ENCODE peak calls at places on chromosomes 1 and 21, in five cellular contexts. D, H, Y, E and N are unnamed samples.
A peak's percentile ranks its signal among the peaks of the same experiment; 100 is the strongest.

GRCh38 chr1:199551967-199552565 is 475.4 kb upstream of the NR5A2 start:
- DNase-seq in D (no peak), Y (no peak), H (no peak), E (peak; percentile 84), N (no peak)

GRCh38 chr1:34684246-34684645 is 70.6 kb upstream of the GJB5 start:
- DNase-seq in Y (no peak), E (no peak), D (no peak), H (no peak), N (no peak)

GRCh38 chr1:46512792-46513190 is 23.2 kb downstream of the DMBX1 start:
- DNase-seq in E (no peak), D (no peak), Y (no peak), H (no peak), N (no peak)

GRCh38 chr1:177206831-177207230 is 36.1 kb downstream of the BRINP2 start:
- DNase-seq in Y (no peak), D (no peak), H (no peak), E (no peak), N (no peak)

GRCh38 chr21:33666153-33666552 is 23.9 kb downstream of the ITSN1 start:
- DNase-seq in H (no peak), Y (no peak), D (no peak), E (no peak), N (no peak)

GRCh38 chr1:159011701-159012100 is 2.0 kb downstream of the IFI16 start:
- DNase-seq in Y (no peak), E (no peak), H (no peak), D (no peak), N (no peak)

GRCh38 chr1:170967042-170967910 is 31.9 kb downstream of the MROH9 start:
- DNase-seq in H (no peak), D (no peak), E (peak; percentile 75), Y (no peak), N (no peak)

GRCh38 chr1:32349211-32349708 is 13.0 kb downstream of the FAM229A start:
- DNase-seq in Y (no peak), H (no peak), D (no peak), E (peak; percentile 92), N (no peak)

GRCh38 chr1:228076796-228077430 is 5.6 kb upstream of the ARF1 start:
- DNase-seq in Y (no peak), E (no peak), H (no peak), D (no peak), N (no peak)